ENCODE peak calls at places on chromosomes 12 and 14, in seven cellular contexts. P is psoas muscle, W is breast epithelium, K is Caki2, E is G401, Y is brain microvascular endothelial cell, I is kidney tubule cell. D is an unnamed sample.

GRCh38 chr12:14557966-14558365 is 9.7 kb downstream of the PLBD1 start:
- DNase-seq in E (no peak), I (no peak), P (no peak), K (no peak), W (no peak), Y (no peak), D (peak)

GRCh38 chr12:22624573-22624907 is 431 bp upstream of the ETNK1 start:
- DNase-seq in W (no peak), I (no peak), K (no peak), Y (no peak), E (no peak), P (no peak), D (no peak)

GRCh38 chr12:129150721-129151120 is 297.4 kb downstream of the GLT1D1 start:
- DNase-seq in Y (no peak), I (no peak), E (no peak), K (no peak), P (no peak), W (no peak), D (no peak)

GRCh38 chr14:20866963-20867362 is 24.2 kb upstream of the RNASE3 start:
- DNase-seq in W (no peak), E (peak), Y (peak), K (no peak), I (peak), P (no peak), D (no peak)

GRCh38 chr12:2691001-2691339 is 103.8 kb upstream of the FKBP4 start:
- DNase-seq in P (no peak), Y (no peak), E (no peak), W (no peak), I (peak), K (no peak), D (peak)

GRCh38 chr14:91911474-91912032 is 35.9 kb downstream of the FBLN5 start:
- DNase-seq in E (peak), K (no peak), I (peak), Y (peak), P (no peak), W (no peak), D (peak)

GRCh38 chr12:31629756-31630732 is 29.4 kb upstream of the ETFBKMT start:
- DNase-seq in E (peak), Y (peak), K (no peak), W (no peak), P (peak), I (no peak), D (no peak)

GRCh38 chr12:80033457-80033856 is 65.9 kb upstream of the OTOGL start:
- DNase-seq in Y (peak), K (no peak), W (no peak), I (peak), P (no peak), E (no peak), D (no peak)

GRCh38 chr12:68342966-68343365 is 10.8 kb upstream of the MDM1 start:
- DNase-seq in E (no peak), K (no peak), P (no peak), W (no peak), I (no peak), Y (no peak), D (no peak)

GRCh38 chr14:75493580-75494130 is 28.6 kb upstream of the BATF start:
- DNase-seq in K (peak), P (no peak), Y (no peak), W (no peak), E (no peak), I (no peak), D (no peak)

GRCh38 chr12:50933459-50934124 is 18.8 kb upstream of the HIGD1C start:
- DNase-seq in W (no peak), Y (no peak), K (peak), P (no peak), E (peak), I (no peak), D (no peak)

GRCh38 chr12:78963439-78964222 is 99.1 kb downstream of the SYT1 start:
- DNase-seq in I (peak), W (no peak), Y (peak), P (no peak), K (no peak), E (no peak), D (no peak)

D was measured in small intestine.